ENCODE peak calls at places on chromosomes 4 and X, in nine cellular contexts. G is NCI-H146; P is stimulated activated CD8-positive, alpha-beta memory T cell treated with anti-CD3 and anti-CD28 coated beads, Interleukin-7, amount 100 ng/mL, for 4 hours; A is activated CD4-positive, CD25-positive, alpha-beta regulatory T cell treated with anti-CD3 and anti-CD28 coated beads, Interleukin-2, amount 50 U/mL, for 72 hours; B is activated naive CD8-positive, alpha-beta T cell treated with anti-CD3 and anti-CD28 coated beads, Interleukin-2, amount 50 U/mL, for 24 hours; F is HFFc6; J is NCI-H1694 treated with DMSO at 0.1 percent for 48 hours; I is SW480; Q is choroid plexus epithelial cell. M is an unnamed sample.

GRCh38 chrX:2848806-2849420 is 20.2 kb downstream of the GYG2 start:
- DNase-seq in I (peak), A (no peak), Q (peak), G (no peak), F (no peak), B (no peak), P (no peak), J (no peak), M (peak)

GRCh38 chrX:150449313-150449712 is 86.2 kb downstream of the MAMLD1 start:
- DNase-seq in G (no peak), F (no peak), Q (no peak), B (no peak), P (no peak), A (no peak), J (no peak), I (no peak), M (no peak)

GRCh38 chr4:11402192-11402591 is 26.5 kb downstream of the HS3ST1 start:
- DNase-seq in B (no peak), Q (no peak), I (no peak), P (no peak), A (no peak), G (no peak), F (no peak), J (no peak), M (no peak)

GRCh38 chr4:75658881-75659280 is 14.3 kb downstream of the G3BP2 start:
- DNase-seq in A (no peak), B (no peak), G (no peak), F (peak), P (no peak), Q (peak), I (no peak), J (no peak), M (no peak)

GRCh38 chr4:77104405-77105292 is 28.9 kb upstream of the CCNI start:
- DNase-seq in Q (peak), P (no peak), F (no peak), B (peak), G (peak), J (no peak), I (no peak), A (no peak), M (no peak)

GRCh38 chr4:119080721-119081541 is 54.7 kb upstream of the MYOZ2 start:
- DNase-seq in G (no peak), B (no peak), F (peak), A (no peak), Q (no peak), J (no peak), I (peak), P (no peak), M (no peak)

GRCh38 chr4:38562751-38563198 is 101.2 kb upstream of the KLF3 start:
- DNase-seq in G (no peak), I (no peak), B (no peak), P (no peak), A (no peak), Q (peak), J (no peak), F (no peak), M (no peak)

GRCh38 chrX:71912156-71912555 is 1.5 kb downstream of the NHSL2 start:
- DNase-seq in P (no peak), I (no peak), G (no peak), J (no peak), Q (no peak), F (no peak), A (no peak), B (no peak), M (no peak)

GRCh38 chr4:1097553-1097952 is 15.8 kb downstream of the RNF212 start:
- DNase-seq in I (no peak), A (no peak), B (no peak), J (no peak), G (no peak), P (no peak), F (no peak), Q (no peak), M (no peak)

GRCh38 chr4:46999584-46999983 is 6.2 kb upstream of the GABRA4 start:
- DNase-seq in J (no peak), A (no peak), B (no peak), I (no peak), F (no peak), Q (peak), G (no peak), P (no peak), M (no peak)

GRCh38 chr4:152304220-152304619 is 231.7 kb downstream of the FBXW7 start:
- DNase-seq in B (no peak), A (no peak), Q (no peak), I (no peak), G (no peak), F (no peak), J (no peak), P (no peak), M (no peak)

GRCh38 chr4:8115916-8116315 is 42.7 kb downstream of the ABLIM2 start:
- DNase-seq in A (no peak), Q (no peak), G (no peak), J (no peak), B (no peak), P (no peak), I (no peak), F (no peak), M (no peak)

GRCh38 chr4:165301833-165302232 is 25.6 kb upstream of the MSMO1 start:
- DNase-seq in P (no peak), G (no peak), B (no peak), J (no peak), I (peak), Q (peak), F (no peak), A (no peak), M (peak)

GRCh38 chrX:12423346-12423745 is 285.1 kb downstream of the FRMPD4 start:
- DNase-seq in B (no peak), P (no peak), J (no peak), Q (no peak), A (no peak), F (no peak), G (no peak), I (no peak), M (no peak)

GRCh38 chr4:183201331-183201730 is 102.3 kb downstream of the WWC2 start:
- DNase-seq in A (no peak), F (peak), Q (peak), B (no peak), P (no peak), J (no peak), G (no peak), I (no peak), M (peak)

GRCh38 chrX:1661048-1661921 is 46.4 kb downstream of the ASMT start:
- DNase-seq in A (peak), G (no peak), P (peak), J (no peak), F (no peak), B (no peak), Q (no peak), I (peak), M (no peak)

GRCh38 chr4:76546282-76547166 is 111.5 kb downstream of the SHROOM3 start:
- DNase-seq in Q (peak), G (no peak), I (peak), J (no peak), B (no peak), A (no peak), P (no peak), F (peak), M (peak)

GRCh38 chr4:149605601-149606378 is 209.9 kb downstream of the IQCM start:
- DNase-seq in F (peak), Q (peak), P (no peak), I (no peak), A (no peak), J (no peak), G (no peak), B (no peak), M (no peak)

GRCh38 chrX:64187762-64188150 is 17.8 kb downstream of the AMER1 start:
- DNase-seq in G (no peak), B (no peak), I (no peak), Q (no peak), J (no peak), P (no peak), F (no peak), A (no peak), M (no peak)

GRCh38 chr4:145417348-145418130 is 64.1 kb upstream of the SMAD1 start:
- DNase-seq in I (no peak), Q (no peak), B (no peak), J (no peak), P (no peak), F (no peak), G (no peak), A (no peak), M (no peak)

GRCh38 chr4:2265113-2266110 is 3.5 kb upstream of the MXD4 start:
- DNase-seq in G (no peak), Q (no peak), I (no peak), F (no peak), P (no peak), J (no peak), A (no peak), B (no peak), M (no peak)

GRCh38 chr4:48254381-48255072 is 15.1 kb downstream of the TEC start:
- DNase-seq in P (no peak), G (no peak), Q (peak), F (peak), J (no peak), A (no peak), B (no peak), I (no peak), M (peak)

GRCh38 chrX:149495573-149496071 is 9.5 kb downstream of the IDS start:
- DNase-seq in F (peak), Q (peak), P (no peak), J (no peak), A (no peak), G (no peak), B (no peak), I (peak), M (peak)

GRCh38 chrX:137574102-137574783 is 8.3 kb downstream of the ZIC3 start:
- DNase-seq in J (no peak), P (no peak), B (no peak), G (no peak), A (no peak), Q (peak), I (no peak), F (no peak), M (no peak)

GRCh38 chrX:135410861-135411627 is 10.7 kb upstream of the SMIM10L2A start:
- DNase-seq in I (no peak), J (no peak), Q (no peak), A (no peak), G (no peak), P (no peak), B (no peak), F (no peak), M (no peak)

GRCh38 chr4:113730467-113731216 is 30.9 kb downstream of the CAMK2D start:
- DNase-seq in G (no peak), Q (no peak), P (no peak), I (no peak), J (no peak), B (no peak), A (no peak), F (no peak), M (no peak)

GRCh38 chr4:75135068-75135825 is 202.3 kb downstream of the PARM1 start:
- DNase-seq in G (no peak), P (no peak), B (no peak), F (no peak), Q (no peak), J (no peak), A (no peak), I (no peak), M (no peak)

GRCh38 chrX:129701624-129702069 is 37.1 kb upstream of the XPNPEP2 start:
- DNase-seq in P (no peak), Q (peak), G (no peak), I (no peak), J (no peak), B (no peak), F (no peak), A (no peak), M (no peak)

GRCh38 chr4:75513529-75514130 is 573 bp downstream of the RCHY1 start:
- DNase-seq in J (no peak), P (no peak), Q (peak), A (no peak), F (no peak), I (peak), B (no peak), G (peak), M (no peak)